ENCODE peak calls at places on chromosomes 4 and X, in five cellular contexts. One of them, this sample, is unnamed. For H3K9me3 and H3K4me1, the result is how much of the 10 kb centered on the place peaks cover.

GRCh38 chr4:10584042-10584441 is 100.5 kb downstream of the CLNK start:
- DNase-seq in breast epithelium: no peak
- DNase-seq in thoracic aorta: no peak
- DNase-seq in lower lobe of right lung: no peak
- DNase-seq in left ventricle myocardium inferior: no peak
- DNase-seq in this sample: no peak

GRCh38 chrX:133897593-133898163 is 87.7 kb downstream of the GPC3 start:
- DNase-seq in breast epithelium: no peak
- DNase-seq in thoracic aorta: no peak
- DNase-seq in lower lobe of right lung: no peak
- DNase-seq in left ventricle myocardium inferior: no peak
- DNase-seq in this sample: no peak

GRCh38 chrX:97132654-97133415 is 249.1 kb downstream of the RPA4 start:
- DNase-seq in breast epithelium: no peak
- DNase-seq in thoracic aorta: no peak
- DNase-seq in lower lobe of right lung: no peak
- DNase-seq in left ventricle myocardium inferior: no peak
- DNase-seq in this sample: no peak

GRCh38 chrX:103554687-103555417 is 30.5 kb upstream of the TCEAL4 start:
- DNase-seq in breast epithelium: no peak
- DNase-seq in thoracic aorta: no peak
- DNase-seq in lower lobe of right lung: no peak
- DNase-seq in left ventricle myocardium inferior: peak
- DNase-seq in this sample: no peak

GRCh38 chr4:140046573-140046972 is 107.4 kb downstream of the MAML3 start:
- DNase-seq in breast epithelium: no peak
- DNase-seq in thoracic aorta: no peak
- DNase-seq in lower lobe of right lung: no peak
- DNase-seq in left ventricle myocardium inferior: no peak
- DNase-seq in this sample: no peak

GRCh38 chrX:76253432-76253831 is 80.6 kb downstream of the PBDC1 start:
- DNase-seq in breast epithelium: no peak
- DNase-seq in thoracic aorta: no peak
- DNase-seq in lower lobe of right lung: no peak
- DNase-seq in left ventricle myocardium inferior: no peak
- DNase-seq in this sample: no peak

GRCh38 chr4:24322517-24322916 is 261.8 kb downstream of the DHX15 start:
- DNase-seq in breast epithelium: no peak
- DNase-seq in thoracic aorta: no peak
- DNase-seq in lower lobe of right lung: no peak
- DNase-seq in left ventricle myocardium inferior: no peak
- DNase-seq in this sample: no peak

GRCh38 chr4:10083861-10084641 is 32.5 kb downstream of the WDR1 start:
- DNase-seq in breast epithelium: peak
- DNase-seq in thoracic aorta: no peak
- DNase-seq in lower lobe of right lung: peak
- DNase-seq in left ventricle myocardium inferior: peak
- DNase-seq in this sample: peak

GRCh38 chr4:2787230-2788100 is 5.4 kb upstream of the SH3BP2 start:
- DNase-seq in breast epithelium: no peak
- DNase-seq in thoracic aorta: no peak
- DNase-seq in lower lobe of right lung: peak
- DNase-seq in left ventricle myocardium inferior: no peak
- DNase-seq in this sample: peak

GRCh38 chr4:153748378-153748777 is 11.4 kb downstream of the RNF175 start:
- DNase-seq in breast epithelium: no peak
- DNase-seq in thoracic aorta: peak
- DNase-seq in lower lobe of right lung: no peak
- DNase-seq in left ventricle myocardium inferior: no peak
- DNase-seq in this sample: peak

GRCh38 chr4:164288578-164288977 is 465.4 kb upstream of the SMIM31 start:
- DNase-seq in breast epithelium: no peak
- DNase-seq in thoracic aorta: no peak
- DNase-seq in lower lobe of right lung: no peak
- DNase-seq in left ventricle myocardium inferior: no peak
- DNase-seq in this sample: no peak

GRCh38 chr4:124152130-124152529 is 560.4 kb downstream of the ANKRD50 start:
- DNase-seq in breast epithelium: no peak
- DNase-seq in thoracic aorta: no peak
- DNase-seq in lower lobe of right lung: no peak
- DNase-seq in left ventricle myocardium inferior: no peak
- DNase-seq in this sample: no peak

GRCh38 chr4:41865981-41866798 is 69.0 kb upstream of the TMEM33 start:
- DNase-seq in breast epithelium: no peak
- DNase-seq in thoracic aorta: no peak
- DNase-seq in lower lobe of right lung: no peak
- DNase-seq in left ventricle myocardium inferior: no peak
- DNase-seq in this sample: no peak

GRCh38 chr4:2458546-2459491 is 10.1 kb upstream of the RNF4 start:
- DNase-seq in breast epithelium: no peak
- DNase-seq in thoracic aorta: no peak
- DNase-seq in lower lobe of right lung: no peak
- DNase-seq in left ventricle myocardium inferior: no peak
- DNase-seq in this sample: no peak

GRCh38 chrX:37815366-37815765 is 32.0 kb downstream of the DYNLT3 start:
- DNase-seq in breast epithelium: no peak
- DNase-seq in thoracic aorta: no peak
- DNase-seq in lower lobe of right lung: no peak
- DNase-seq in left ventricle myocardium inferior: no peak
- DNase-seq in this sample: no peak

GRCh38 chr4:140037353-140038030 is 116.5 kb downstream of the MAML3 start:
- DNase-seq in breast epithelium: no peak
- DNase-seq in thoracic aorta: no peak
- DNase-seq in lower lobe of right lung: no peak
- DNase-seq in left ventricle myocardium inferior: no peak
- DNase-seq in this sample: no peak

GRCh38 chr4:139311909-139312308 is 9.6 kb upstream of the NDUFC1 start:
- DNase-seq in breast epithelium: no peak
- DNase-seq in thoracic aorta: no peak
- DNase-seq in lower lobe of right lung: no peak
- DNase-seq in left ventricle myocardium inferior: no peak
- DNase-seq in this sample: no peak

GRCh38 chrX:55908685-55909212 is 191.2 kb downstream of the RRAGB start:
- DNase-seq in breast epithelium: no peak
- DNase-seq in thoracic aorta: no peak
- DNase-seq in lower lobe of right lung: no peak
- DNase-seq in left ventricle myocardium inferior: no peak
- DNase-seq in this sample: peak

GRCh38 chrX:49276207-49276606 is 6.6 kb downstream of the PPP1R3F start:
- DNase-seq in breast epithelium: no peak
- DNase-seq in thoracic aorta: no peak
- DNase-seq in lower lobe of right lung: no peak
- DNase-seq in left ventricle myocardium inferior: no peak
- DNase-seq in this sample: no peak

GRCh38 chrX:49276671-49277519 is 7.3 kb downstream of the PPP1R3F start:
- DNase-seq in breast epithelium: no peak
- DNase-seq in thoracic aorta: no peak
- DNase-seq in lower lobe of right lung: no peak
- DNase-seq in left ventricle myocardium inferior: no peak
- DNase-seq in this sample: no peak

GRCh38 chrX:49273181-49273727 is 3.7 kb downstream of the PPP1R3F start:
- DNase-seq in breast epithelium: no peak
- DNase-seq in thoracic aorta: no peak
- DNase-seq in lower lobe of right lung: no peak
- DNase-seq in left ventricle myocardium inferior: no peak
- DNase-seq in this sample: peak

GRCh38 chrX:49278081-49278480 is 8.5 kb downstream of the PPP1R3F start:
- DNase-seq in breast epithelium: no peak
- DNase-seq in thoracic aorta: no peak
- DNase-seq in lower lobe of right lung: no peak
- DNase-seq in left ventricle myocardium inferior: no peak
- DNase-seq in this sample: no peak

GRCh38 chrX:49277520-49277799 is 7.9 kb downstream of the PPP1R3F start:
- DNase-seq in breast epithelium: no peak
- DNase-seq in thoracic aorta: no peak
- DNase-seq in lower lobe of right lung: no peak
- DNase-seq in left ventricle myocardium inferior: no peak
- DNase-seq in this sample: no peak
- H3K9me3 ChIP-seq in breast epithelium: under half
- H3K9me3 ChIP-seq in thoracic aorta: under half
- H3K9me3 ChIP-seq in lower lobe of right lung: under half
- H3K9me3 ChIP-seq in left ventricle myocardium inferior: under half
- H3K9me3 ChIP-seq in this sample: under half

DNA sequence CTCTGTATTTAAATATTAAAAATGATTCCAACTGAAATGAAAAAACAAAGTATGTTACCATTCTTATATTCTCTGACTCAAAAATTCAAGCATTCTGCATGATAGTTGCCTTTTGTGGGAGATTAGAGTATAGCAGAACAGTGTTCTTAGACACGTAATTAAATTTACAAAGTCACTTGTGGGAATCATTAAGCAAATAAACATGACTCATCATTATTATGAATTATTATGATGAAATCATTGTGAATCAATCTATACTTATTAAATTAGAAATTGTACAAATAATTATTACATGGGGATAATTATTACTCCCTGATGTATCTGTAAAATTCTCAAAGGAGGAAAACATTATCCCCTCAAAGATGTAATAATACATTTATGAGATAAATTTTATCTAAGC is 358.9 kb upstream of the FSTL5 start:
- DNase-seq in breast epithelium: no peak
- DNase-seq in thoracic aorta: no peak
- DNase-seq in lower lobe of right lung: no peak
- DNase-seq in left ventricle myocardium inferior: no peak
- DNase-seq in this sample: no peak
- H3K4me1 ChIP-seq in breast epithelium: under half
- H3K4me1 ChIP-seq in thoracic aorta: under half
- H3K4me1 ChIP-seq in lower lobe of right lung: under half
- H3K4me1 ChIP-seq in left ventricle myocardium inferior: under half
- H3K4me1 ChIP-seq in this sample: under half

GRCh38 chrX:81229901-81230300 is 28.0 kb downstream of the SH3BGRL start:
- DNase-seq in breast epithelium: no peak
- DNase-seq in thoracic aorta: no peak
- DNase-seq in lower lobe of right lung: no peak
- DNase-seq in left ventricle myocardium inferior: no peak
- DNase-seq in this sample: no peak

GRCh38 chrX:81232218-81232617 is 30.3 kb downstream of the SH3BGRL start:
- DNase-seq in breast epithelium: no peak
- DNase-seq in thoracic aorta: no peak
- DNase-seq in lower lobe of right lung: no peak
- DNase-seq in left ventricle myocardium inferior: no peak
- DNase-seq in this sample: no peak

DNA sequence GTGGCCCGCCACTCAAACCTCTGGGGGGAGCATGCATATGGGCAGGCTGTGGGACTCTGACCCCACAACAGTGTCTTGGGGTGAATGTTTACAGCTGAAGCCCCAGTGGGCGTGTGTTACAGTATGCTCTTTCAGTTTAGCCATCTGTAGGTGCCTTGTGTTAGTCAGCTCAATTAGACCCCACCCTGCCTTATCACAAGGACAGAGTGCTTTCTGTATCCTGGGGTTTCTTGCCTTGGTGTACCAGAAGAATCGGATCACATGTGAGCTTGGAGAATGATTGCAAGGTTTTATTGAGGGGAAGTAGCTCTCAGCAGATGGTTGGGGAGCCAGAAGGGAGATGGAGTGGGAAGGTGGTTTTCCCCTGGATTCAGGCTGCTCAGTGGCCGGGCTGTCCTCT is 27.3 kb downstream of the SH3BGRL start:
- DNase-seq in breast epithelium: no peak
- DNase-seq in thoracic aorta: no peak
- DNase-seq in lower lobe of right lung: no peak
- DNase-seq in left ventricle myocardium inferior: no peak
- DNase-seq in this sample: no peak
- TF ChIP-seq CTCF in breast epithelium: no peak
- TF ChIP-seq CTCF in thoracic aorta: no peak
- TF ChIP-seq CTCF in lower lobe of right lung: no peak
- TF ChIP-seq CTCF in left ventricle myocardium inferior: no peak
- TF ChIP-seq CTCF in this sample: no peak

GRCh38 chr4:128444544-128445302 is 157.1 kb upstream of the PGRMC2 start:
- DNase-seq in breast epithelium: no peak
- DNase-seq in thoracic aorta: no peak
- DNase-seq in lower lobe of right lung: no peak
- DNase-seq in left ventricle myocardium inferior: no peak
- DNase-seq in this sample: no peak

DNA sequence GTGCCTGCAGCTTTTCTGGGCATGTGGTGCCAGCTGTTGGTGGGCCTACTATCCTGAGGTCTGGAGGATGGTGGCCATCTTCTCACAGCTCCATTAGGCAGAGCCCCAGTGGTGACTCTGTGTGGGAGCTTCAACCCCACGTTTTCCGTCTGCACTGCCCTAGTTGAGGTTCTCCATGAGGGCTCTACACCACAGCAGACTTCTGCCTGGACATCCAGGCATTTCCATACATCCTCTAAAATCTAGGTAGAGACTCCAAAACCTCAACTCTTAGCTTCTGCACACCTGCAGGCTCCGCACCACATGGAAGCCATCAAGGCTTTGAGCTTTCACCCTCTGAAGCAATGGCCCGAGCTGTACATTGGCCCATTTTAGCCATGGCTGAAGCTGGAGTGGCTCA is 153.3 kb upstream of the PGRMC2 start:
- DNase-seq in breast epithelium: no peak
- DNase-seq in thoracic aorta: no peak
- DNase-seq in lower lobe of right lung: no peak
- DNase-seq in left ventricle myocardium inferior: no peak
- DNase-seq in this sample: no peak
- H3K9me3 ChIP-seq in breast epithelium: under half
- H3K9me3 ChIP-seq in thoracic aorta: under half
- H3K9me3 ChIP-seq in lower lobe of right lung: under half
- H3K9me3 ChIP-seq in left ventricle myocardium inferior: under half
- H3K9me3 ChIP-seq in this sample: under half

GRCh38 chr4:147761218-147761883 is 29.5 kb downstream of the ARHGAP10 start:
- DNase-seq in breast epithelium: no peak
- DNase-seq in thoracic aorta: no peak
- DNase-seq in lower lobe of right lung: no peak
- DNase-seq in left ventricle myocardium inferior: no peak
- DNase-seq in this sample: no peak
- H3K4me1 ChIP-seq in breast epithelium: under half
- H3K4me1 ChIP-seq in thoracic aorta: half or more
- H3K4me1 ChIP-seq in lower lobe of right lung: under half
- H3K4me1 ChIP-seq in left ventricle myocardium inferior: under half
- H3K4me1 ChIP-seq in this sample: under half